ENCODE peak calls at places on chromosomes 3 and 15, in nine cellular contexts. B, E, I, V, S, D, Q, G and J are unnamed samples.

GRCh38 chr3:143237036-143237688 is 117.6 kb downstream of the CHST2 start:
- DNase-seq in S (no peak), V (no peak), I (no peak), E (no peak), D (no peak), Q (no peak), B (no peak), G (no peak), J (peak; percentile 14)

GRCh38 chr3:31106204-31106603 is 211.7 kb upstream of the GADL1 start:
- DNase-seq in S (no peak), D (no peak), E (no peak), I (no peak), V (peak; percentile 37), G (no peak), B (no peak), Q (no peak), J (peak; percentile 59)

GRCh38 chr3:188198760-188199327 is 44.9 kb downstream of the LPP start:
- DNase-seq in E (no peak), S (no peak), Q (no peak), G (peak; percentile 26), V (no peak), D (no peak), B (no peak), I (no peak), J (no peak)

GRCh38 chr15:70503073-70503745 is 260.1 kb downstream of the UACA start:
- DNase-seq in V (no peak), D (no peak), G (no peak), Q (no peak), B (no peak), S (no peak), E (peak; percentile 73), I (no peak), J (no peak)

GRCh38 chr3:62703423-62704167 is 171.6 kb downstream of the CADPS start:
- DNase-seq in V (no peak), G (no peak), B (no peak), E (no peak), D (no peak), Q (no peak), S (no peak), I (no peak), J (no peak)

GRCh38 chr3:133384331-133385027 is 15.4 kb upstream of the BFSP2 start:
- DNase-seq in Q (peak; percentile 17), G (peak; percentile 12), E (peak; percentile 71), B (no peak), I (peak; percentile 62), S (no peak), D (peak; percentile 26), V (no peak), J (peak; percentile 24)

GRCh38 chr15:72796515-72797337 is 13.2 kb upstream of the ADPGK start:
- DNase-seq in D (no peak), V (no peak), I (peak; percentile 26), S (peak; percentile 36), Q (no peak), E (peak; percentile 36), B (peak; percentile 29), G (peak; percentile 73), J (no peak)

GRCh38 chr15:59169337-59169736 is 37.3 kb upstream of the LDHAL6B start:
- DNase-seq in G (peak; percentile 62), I (no peak), V (no peak), S (no peak), Q (no peak), E (no peak), D (peak; percentile 80), B (no peak), J (no peak)

GRCh38 chr3:159764211-159765024 is 224.2 kb upstream of the IL12A start:
- DNase-seq in V (no peak), B (no peak), S (no peak), Q (peak; percentile 74), E (peak; percentile 25), G (no peak), I (no peak), D (no peak), J (no peak)

GRCh38 chr3:79421273-79421672 is 346.5 kb downstream of the ROBO1 start:
- DNase-seq in G (no peak), B (no peak), D (no peak), E (no peak), Q (no peak), V (no peak), I (no peak), S (no peak), J (no peak)

GRCh38 chr3:115363071-115363470 is 216.0 kb upstream of the ZBTB20 start:
- DNase-seq in G (peak; percentile 93), I (no peak), V (no peak), E (no peak), S (no peak), D (no peak), B (no peak), Q (no peak), J (no peak)

GRCh38 chr3:151933224-151933858 is 59.9 kb downstream of the SUCNR1 start:
- DNase-seq in B (no peak), Q (no peak), E (no peak), I (no peak), V (no peak), D (no peak), G (no peak), S (no peak), J (no peak)

GRCh38 chr3:52526151-52526561 is 7.5 kb downstream of the NT5DC2 start:
- DNase-seq in D (no peak), E (no peak), Q (no peak), S (no peak), V (no peak), G (no peak), I (no peak), B (no peak), J (no peak)

GRCh38 chr3:116444819-116445290 is 432 bp downstream of the LSAMP start:
- DNase-seq in V (no peak), E (no peak), I (peak; percentile 35), B (no peak), Q (peak; percentile 28), S (no peak), D (no peak), G (no peak), J (no peak)